ENCODE peak calls at places on chromosomes 3 and 15, in four cellular contexts. V is WTC11, N is HepG2, Q is K562. Z is an unnamed sample.

GRCh38 chr3:28868897-28869296 is 412.0 kb upstream of the RBMS3 start:
- DNase-seq in N (no peak), V (no peak), Q (no peak), Z (no peak)

GRCh38 chr15:45048784-45049631 is 26.0 kb downstream of the SORD start:
- DNase-seq in V (no peak), Q (peak), N (no peak), Z (no peak)

GRCh38 chr15:76936671-76937070 is 5.1 kb downstream of the RCN2 start:
- DNase-seq in V (no peak), N (peak), Q (no peak), Z (no peak)

GRCh38 chr3:140394488-140395133 is 283.3 kb upstream of the TRIM42 start:
- DNase-seq in V (no peak), N (no peak), Q (no peak), Z (no peak)

GRCh38 chr15:27851811-27852210 is 247.3 kb downstream of the OCA2 start:
- DNase-seq in V (no peak), N (no peak), Q (no peak), Z (no peak)

GRCh38 chr3:172905480-172905850 is 154.9 kb downstream of the ECT2 start:
- DNase-seq in Q (no peak), N (no peak), V (no peak), Z (no peak)

GRCh38 chr3:111338059-111338698 is 203.8 kb upstream of the CD96 start:
- DNase-seq in N (peak), Q (no peak), V (peak), Z (peak)

GRCh38 chr3:35862057-35862456 is 222.7 kb downstream of the ARPP21 start:
- DNase-seq in Q (no peak), N (no peak), V (no peak), Z (no peak)

GRCh38 chr3:149393355-149394165 is 16.1 kb upstream of the TM4SF1 start:
- DNase-seq in V (peak), Q (peak), N (peak), Z (peak)

GRCh38 chr3:127072221-127072771 is 89.4 kb downstream of the PLXNA1 start:
- DNase-seq in Q (no peak), N (no peak), V (no peak), Z (no peak)

GRCh38 chr3:134018406-134018805 is 11.3 kb downstream of the SLCO2A1 start:
- DNase-seq in Q (no peak), N (no peak), V (no peak), Z (no peak)

GRCh38 chr3:165466856-165467255 is 270.7 kb upstream of the SLITRK3 start:
- DNase-seq in N (no peak), Q (no peak), V (no peak), Z (no peak)

GRCh38 chr3:192745150-192745549 is 17.8 kb upstream of the FGF12 start:
- DNase-seq in Q (no peak), N (no peak), V (no peak), Z (no peak)

GRCh38 chr15:73142802-73143762 is 90.8 kb downstream of the NEO1 start:
- DNase-seq in V (no peak), N (no peak), Q (no peak), Z (no peak)

GRCh38 chr15:34014556-34014955 is 24.4 kb downstream of the AVEN start:
- DNase-seq in V (no peak), N (no peak), Q (no peak), Z (no peak)

GRCh38 chr3:30952786-30953185 is 58.3 kb upstream of the GADL1 start:
- DNase-seq in Q (no peak), N (no peak), V (no peak), Z (no peak)

GRCh38 chr3:174099724-174100123 is 702.2 kb downstream of the NLGN1 start:
- DNase-seq in N (no peak), Q (no peak), V (no peak), Z (no peak)

GRCh38 chr3:126952983-126953660 is 29.8 kb upstream of the PLXNA1 start:
- DNase-seq in N (no peak), V (peak), Q (no peak), Z (no peak)

GRCh38 chr3:65854606-65855304 is 184.0 kb downstream of the MAGI1 start:
- DNase-seq in N (no peak), V (no peak), Q (no peak), Z (no peak)

GRCh38 chr15:80159811-80160569 is 7.2 kb downstream of the FAH start:
- DNase-seq in N (no peak), Q (no peak), V (no peak), Z (no peak)

GRCh38 chr3:72887378-72887722 is 496 bp upstream of the GXYLT2 start:
- DNase-seq in Q (no peak), V (no peak), N (no peak), Z (no peak)

GRCh38 chr3:182795383-182795782 is 2.1 kb downstream of the ATP11B start:
- DNase-seq in Q (peak), V (no peak), N (no peak), Z (peak)

GRCh38 chr15:35306361-35306981 is 221.4 kb upstream of the NANOGP8 start:
- DNase-seq in V (no peak), Q (no peak), N (no peak), Z (no peak)

GRCh38 chr15:40190591-40190990 is 29.7 kb downstream of the BUB1B start:
- DNase-seq in V (no peak), N (no peak), Q (no peak), Z (no peak)

GRCh38 chr3:156781310-156782230 is 44.6 kb upstream of the LEKR1 start:
- DNase-seq in Q (peak), V (no peak), N (no peak), Z (no peak)

GRCh38 chr15:74781673-74782595 is at the start of gene CSK:
- DNase-seq in Q (peak), V (peak), N (no peak), Z (peak)

GRCh38 chr15:90585863-90586262 is 56.1 kb downstream of the CRTC3 start:
- DNase-seq in V (no peak), Q (no peak), N (no peak), Z (no peak)

GRCh38 chr15:50183112-50183794 is 1.3 kb downstream of the SLC27A2 start:
- DNase-seq in N (no peak), V (no peak), Q (no peak), Z (no peak)

GRCh38 chr3:129695203-129695602 is 88.7 kb upstream of the PLXND1 start:
- DNase-seq in N (no peak), Q (no peak), V (no peak), Z (no peak)

GRCh38 chr3:38142959-38143358 is 4.5 kb downstream of the MYD88 start:
- DNase-seq in V (no peak), N (no peak), Q (no peak), Z (no peak)

GRCh38 chr15:101805605-101806345 is 2.5 kb downstream of the OR4F6 start:
- DNase-seq in Q (no peak), V (no peak), N (no peak), Z (no peak)

GRCh38 chr3:122803977-122804376 is 9.1 kb downstream of the SLC49A4 start:
- DNase-seq in N (no peak), V (no peak), Q (no peak), Z (no peak)

DNA sequence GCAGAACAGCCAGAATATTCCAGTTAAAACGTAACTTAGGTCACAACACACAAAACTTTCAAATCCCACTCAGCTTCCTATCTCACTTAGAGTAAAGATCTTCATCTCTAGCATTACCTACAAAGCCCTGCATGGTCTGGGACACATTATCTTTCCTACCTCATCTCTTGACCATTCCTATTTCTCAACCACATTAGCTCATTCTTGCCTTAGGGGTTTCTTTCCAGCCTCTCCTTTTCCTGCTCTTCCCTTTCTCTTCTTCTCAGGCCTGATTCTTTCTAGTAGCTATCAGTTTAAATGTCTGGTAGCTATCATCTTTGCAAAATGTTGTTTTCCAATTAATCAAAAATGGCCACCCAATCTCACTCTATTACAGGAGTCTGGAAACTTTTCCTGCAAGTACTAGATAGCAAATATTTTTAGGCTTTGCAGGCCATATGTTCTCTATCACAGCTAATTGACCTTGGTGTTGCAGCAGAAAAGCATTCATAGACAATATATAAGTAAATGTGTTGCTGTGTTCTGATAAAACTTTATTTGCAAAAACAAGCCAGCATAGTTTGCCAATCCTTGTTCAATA is 15.1 kb upstream of the CBLB start:
- DNase-seq in V (no peak), N (no peak), Q (no peak), Z (no peak)
- TF ChIP-seq ELF4 in V (no peak), N (no peak), Q (no peak), Z (no peak)

DNA sequence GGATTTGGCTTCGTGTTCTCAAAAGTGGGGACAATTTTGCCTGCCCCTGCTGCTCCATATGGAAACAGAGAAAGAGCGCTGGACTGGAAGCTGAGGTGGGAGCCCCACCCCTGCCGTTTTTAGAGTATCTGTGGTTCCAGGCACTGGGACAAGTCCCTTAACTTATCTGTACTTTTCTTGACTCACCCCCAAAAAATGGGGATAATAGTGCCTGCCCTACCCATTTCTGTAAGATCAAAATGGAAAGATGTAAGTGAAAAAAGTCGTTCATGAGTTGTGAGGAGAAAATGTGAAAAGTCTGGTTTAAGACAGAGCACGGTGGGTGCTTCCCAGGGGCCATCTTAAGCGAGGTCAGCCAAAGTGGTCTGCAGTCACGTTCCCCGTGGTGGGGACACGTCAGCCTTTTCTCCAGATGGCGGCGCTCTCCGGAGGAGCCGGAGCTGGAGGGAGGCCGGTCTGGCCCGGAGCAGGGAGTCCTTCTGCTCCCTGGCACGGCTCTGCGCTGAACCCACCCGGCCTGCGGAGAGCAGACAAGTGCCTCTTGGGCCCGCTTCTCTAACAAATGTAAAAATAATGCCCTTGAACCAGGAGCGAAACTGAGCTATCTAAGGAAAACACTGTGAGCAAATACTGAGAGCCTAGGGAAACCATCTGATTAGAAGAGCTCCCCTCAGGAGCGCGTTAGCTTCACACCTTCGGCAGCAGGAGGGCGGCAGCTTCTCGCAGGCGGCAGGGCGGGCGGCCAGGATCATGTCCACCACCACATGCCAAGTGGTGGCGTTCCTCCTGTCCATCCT is at the start of gene CLDN18:
- DNase-seq in Q (no peak), N (no peak), V (peak), Z (no peak)
- TF ChIP-seq ELF4 in Q (no peak), N (no peak), V (no peak), Z (no peak)

GRCh38 chr3:12268050-12268449 is 20.8 kb upstream of the PPARG start:
- DNase-seq in V (no peak), Q (no peak), N (no peak), Z (no peak)
- TF ChIP-seq ELF4 in V (no peak), Q (no peak), N (no peak), Z (no peak)

GRCh38 chr15:51226813-51227212 is 111.6 kb downstream of the CYP19A1 start:
- DNase-seq in Q (no peak), V (no peak), N (no peak), Z (no peak)

GRCh38 chr15:51232581-51232980 is 105.8 kb downstream of the CYP19A1 start:
- DNase-seq in N (no peak), V (no peak), Q (no peak), Z (no peak)

GRCh38 chr15:51227967-51228783 is 110.2 kb downstream of the CYP19A1 start:
- DNase-seq in V (no peak), Q (peak), N (peak), Z (no peak)

GRCh38 chr15:51234181-51234927 is 104.0 kb downstream of the CYP19A1 start:
- DNase-seq in V (no peak), N (no peak), Q (no peak), Z (no peak)

DNA sequence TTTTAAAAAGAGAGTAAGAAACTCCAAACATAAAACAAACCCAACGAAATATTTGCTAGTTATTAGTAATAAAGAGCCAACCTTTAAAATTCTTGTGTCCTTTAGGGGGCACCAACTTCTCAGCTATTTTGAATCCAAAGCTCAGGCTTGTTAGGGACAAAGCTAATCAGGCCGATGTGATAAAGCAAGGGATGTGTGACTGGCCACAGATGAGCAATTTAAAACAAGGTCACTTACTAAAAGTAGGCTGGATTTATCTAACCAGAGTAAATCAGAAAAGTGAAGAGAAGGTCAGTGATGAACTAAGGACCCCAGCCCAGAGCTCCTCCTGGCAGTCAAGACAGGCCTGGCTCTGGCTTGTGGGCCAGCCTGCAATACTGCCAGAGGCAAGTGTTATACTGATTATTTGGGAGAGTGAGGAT is 108.5 kb downstream of the CYP19A1 start:
- DNase-seq in N (peak), V (no peak), Q (no peak), Z (no peak)
- TF ChIP-seq ELF4 in N (no peak), V (no peak), Q (no peak), Z (no peak)

DNA sequence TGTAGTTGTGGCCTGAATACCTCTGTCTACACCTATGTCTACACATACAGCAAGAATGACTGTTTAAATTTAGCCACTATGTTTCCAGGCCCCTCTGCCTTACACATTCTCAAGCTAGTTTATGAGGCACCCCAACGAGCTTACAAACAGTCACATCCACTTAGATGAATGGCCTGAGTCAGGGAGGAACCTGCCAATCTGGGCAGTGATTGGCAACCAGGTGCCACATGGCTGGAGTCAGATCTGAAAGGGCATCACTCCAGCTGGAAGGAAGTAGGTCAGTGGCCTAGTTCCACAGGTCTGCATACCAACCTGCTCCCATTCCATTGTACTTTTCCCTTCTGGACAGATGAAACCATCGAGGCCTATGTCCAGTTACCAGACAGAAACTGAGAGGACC is 136.3 kb downstream of the FOXP1 start:
- DNase-seq in N (no peak), V (no peak), Q (no peak), Z (no peak)
- TF ChIP-seq ELF4 in N (no peak), V (no peak), Q (no peak), Z (no peak)